ENCODE peak calls at places on chromosome 2, in nine cellular contexts. H, K, A, T, U, D, E, P and C are unnamed samples. For H3K9me3, the result is how much of the 10 kb centered on the place peaks cover.

GRCh38 chr2:38709515-38710194 is 41.5 kb downstream of the SRSF7 start:
- DNase-seq in H (no peak), K (no peak), A (no peak), T (no peak), U (no peak), D (peak), E (no peak), P (no peak), C (no peak)

GRCh38 chr2:86284401-86284841 is 53.0 kb downstream of the REEP1 start:
- DNase-seq in H (no peak), K (no peak), A (peak), T (no peak), U (no peak), D (no peak), E (no peak), P (peak), C (peak)

GRCh38 chr2:164599954-164600589 is 21.2 kb downstream of the GRB14 start:
- DNase-seq in H (no peak), K (no peak), A (no peak), T (peak), U (peak), D (no peak), E (no peak), P (no peak), C (no peak)

GRCh38 chr2:239593455-239593854 is 192.6 kb upstream of the HDAC4 start:
- DNase-seq in H (no peak), K (no peak), A (no peak), T (no peak), U (no peak), D (no peak), E (no peak), P (no peak), C (no peak)

GRCh38 chr2:141589314-141589713 is 541.5 kb downstream of the LRP1B start:
- DNase-seq in H (no peak), K (no peak), A (no peak), T (no peak), U (no peak), D (no peak), E (no peak), P (no peak), C (no peak)

GRCh38 chr2:147525724-147526489 is 318.9 kb upstream of the ACVR2A start:
- DNase-seq in H (no peak), K (no peak), A (no peak), T (no peak), U (peak), D (no peak), E (no peak), P (no peak), C (peak)

GRCh38 chr2:115305712-115306111 is 863.3 kb downstream of the DPP10 start:
- DNase-seq in H (no peak), K (no peak), A (no peak), T (no peak), U (no peak), D (no peak), E (no peak), P (no peak), C (no peak)

GRCh38 chr2:168404764-168405163 is 51.3 kb upstream of the CERS6 start:
- DNase-seq in H (no peak), K (no peak), A (no peak), T (peak), U (no peak), D (no peak), E (no peak), P (no peak), C (no peak)

GRCh38 chr2:70985283-70985688 is 6.9 kb downstream of the ANKRD53 start:
- DNase-seq in H (no peak), K (no peak), A (no peak), T (no peak), U (no peak), D (peak), E (peak), P (no peak), C (no peak)

GRCh38 chr2:8003462-8004075 is 678.3 kb upstream of the ID2 start:
- DNase-seq in H (no peak), K (no peak), A (peak), T (peak), U (peak), D (peak), E (peak), P (peak), C (no peak)

GRCh38 chr2:220619525-220620267 is 952.4 kb downstream of the EPHA4 start:
- DNase-seq in H (no peak), K (no peak), A (no peak), T (peak), U (peak), D (no peak), E (no peak), P (no peak), C (no peak)

GRCh38 chr2:19839438-19839837 is 62.3 kb downstream of the TTC32 start:
- DNase-seq in H (no peak), K (no peak), A (no peak), T (no peak), U (no peak), D (no peak), E (no peak), P (no peak), C (no peak)

DNA sequence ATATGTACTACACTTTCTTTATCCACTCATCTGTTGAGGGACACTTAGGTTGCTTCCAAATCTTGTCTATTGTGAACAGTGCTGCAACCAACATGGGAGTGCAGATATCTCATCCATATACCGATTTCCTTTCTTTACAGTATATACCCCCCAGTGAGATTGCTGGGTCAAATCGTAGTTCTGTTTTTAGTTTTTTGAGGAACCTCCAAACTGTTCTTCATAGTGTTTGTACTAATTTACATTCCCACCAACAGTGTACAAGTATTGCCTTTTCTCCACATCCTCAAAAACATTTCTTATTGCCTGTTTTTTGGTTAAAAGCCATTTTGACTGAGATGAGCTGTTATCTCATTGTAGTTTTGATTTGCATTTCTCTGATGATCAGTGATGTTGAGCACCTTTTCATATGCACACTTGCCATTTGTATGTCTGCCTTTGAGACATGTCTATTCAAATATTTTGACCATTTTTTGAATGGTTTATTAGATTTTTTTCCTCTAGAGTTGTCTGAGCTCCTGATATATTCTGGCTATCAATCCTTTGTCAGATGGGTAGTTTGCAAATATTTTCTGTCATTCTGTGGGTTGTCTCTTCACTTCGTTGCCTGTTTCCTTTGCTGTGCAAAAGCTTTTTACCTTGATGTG is 12.2 kb downstream of the PLEK start:
- DNase-seq in H (no peak), K (no peak), A (no peak), T (no peak), U (no peak), D (no peak), E (no peak), P (no peak), C (no peak)
- TF ChIP-seq CTCF in H (no peak), K (no peak), A (no peak), T (no peak), U (no peak), D (no peak), E (no peak), P (no peak), C (no peak)

GRCh38 chr2:119419065-119419464 is 12.6 kb upstream of the TMEM37 start:
- DNase-seq in H (no peak), K (no peak), A (no peak), T (no peak), U (peak), D (no peak), E (no peak), P (no peak), C (no peak)

GRCh38 chr2:119417898-119418297 is 13.8 kb upstream of the TMEM37 start:
- DNase-seq in H (no peak), K (no peak), A (no peak), T (no peak), U (no peak), D (no peak), E (no peak), P (no peak), C (no peak)

GRCh38 chr2:119415630-119416029 is 16.0 kb upstream of the TMEM37 start:
- DNase-seq in H (no peak), K (no peak), A (no peak), T (no peak), U (no peak), D (no peak), E (no peak), P (no peak), C (no peak)

GRCh38 chr2:119416299-119416923 is 15.2 kb upstream of the TMEM37 start:
- DNase-seq in H (no peak), K (no peak), A (no peak), T (no peak), U (no peak), D (no peak), E (no peak), P (no peak), C (no peak)

DNA sequence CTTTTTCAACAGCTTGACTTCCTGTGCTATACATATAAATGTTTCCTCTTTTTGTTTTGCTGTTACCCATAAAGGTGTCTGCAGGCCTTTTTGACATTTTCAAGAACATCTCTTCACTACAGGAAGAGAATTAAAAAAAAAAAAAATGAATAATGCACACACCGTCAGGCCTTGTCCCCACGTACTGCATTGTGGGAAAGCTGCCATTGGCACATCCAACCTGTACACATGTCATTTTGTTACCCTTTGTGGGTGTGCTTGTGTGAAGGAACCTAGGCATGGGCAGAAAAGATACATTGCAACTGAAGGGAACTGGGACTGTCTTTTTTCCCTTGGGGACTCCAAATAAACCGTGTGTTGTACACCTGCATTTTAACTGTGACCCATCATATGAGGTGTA is 16.8 kb upstream of the TMEM37 start:
- DNase-seq in H (no peak), K (no peak), A (no peak), T (no peak), U (no peak), D (peak), E (no peak), P (no peak), C (no peak)
- H3K27ac ChIP-seq in H (no peak), K (no peak), A (no peak), T (no peak), U (no peak), D (no peak), E (no peak), P (no peak), C (no peak)

GRCh38 chr2:89784960-89785359 is 1093.5 kb downstream of the RPIA start:
- DNase-seq in H (no peak), K (no peak), A (no peak), T (no peak), U (no peak), D (no peak), E (no peak), P (no peak), C (no peak)
- H3K9me3 ChIP-seq in H (under half), K (half or more), A (half or more), T (half or more), U (under half), D (under half), E (under half), P (half or more), C (under half)

GRCh38 chr2:45330113-45330512 is 281.0 kb downstream of the SRBD1 start:
- DNase-seq in H (no peak), K (no peak), A (no peak), T (no peak), U (no peak), D (no peak), E (no peak), P (no peak), C (no peak)

GRCh38 chr2:45331034-45331786 is 279.9 kb downstream of the SRBD1 start:
- DNase-seq in H (no peak), K (no peak), A (no peak), T (no peak), U (no peak), D (no peak), E (no peak), P (no peak), C (no peak)

GRCh38 chr2:45330617-45331016 is 280.4 kb downstream of the SRBD1 start:
- DNase-seq in H (no peak), K (no peak), A (no peak), T (no peak), U (no peak), D (no peak), E (no peak), P (no peak), C (no peak)

GRCh38 chr2:45332094-45332493 is 279.0 kb downstream of the SRBD1 start:
- DNase-seq in H (no peak), K (no peak), A (no peak), T (no peak), U (no peak), D (no peak), E (no peak), P (no peak), C (no peak)

DNA sequence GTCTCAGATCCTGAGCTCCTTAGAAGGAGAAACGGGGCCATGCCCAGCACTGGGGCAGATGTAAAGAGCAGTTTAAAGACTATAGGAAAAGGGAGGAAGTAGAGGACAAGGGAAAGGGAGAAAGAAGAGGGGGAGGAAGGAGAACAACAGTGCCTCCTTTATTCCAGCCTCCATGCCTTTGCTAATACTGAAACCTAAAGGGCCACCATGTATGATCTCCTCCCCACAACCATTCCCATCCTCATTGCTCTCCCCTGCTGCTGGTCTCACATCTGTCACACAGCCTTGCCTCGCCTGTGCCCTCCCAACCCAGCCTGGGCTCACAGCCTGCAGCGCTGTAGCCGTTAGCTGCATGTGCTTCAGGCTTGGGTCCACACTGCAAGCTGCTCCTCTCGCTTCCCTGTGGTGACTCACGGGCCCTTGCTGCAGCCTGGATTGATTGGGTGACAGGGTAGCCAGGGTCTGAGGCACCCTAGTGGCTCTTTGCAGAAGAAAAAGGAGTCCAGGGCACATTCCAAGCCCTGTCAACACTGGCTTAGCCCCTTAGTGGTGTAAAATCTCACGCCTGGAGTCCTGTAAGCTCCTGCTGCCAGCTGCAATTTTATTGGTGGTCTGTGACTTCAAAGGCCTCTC is 281.9 kb downstream of the SRBD1 start:
- DNase-seq in H (no peak), K (no peak), A (no peak), T (peak), U (peak), D (no peak), E (no peak), P (no peak), C (no peak)
- TF ChIP-seq CTCF in H (no peak), K (no peak), A (no peak), T (no peak), U (no peak), D (no peak), E (no peak), P (no peak), C (no peak)

GRCh38 chr2:240814946-240815760 is 4.9 kb downstream of the KIF1A start:
- DNase-seq in H (no peak), K (no peak), A (peak), T (no peak), U (no peak), D (no peak), E (no peak), P (no peak), C (no peak)
- H3K27ac ChIP-seq in H (no peak), K (no peak), A (no peak), T (no peak), U (no peak), D (no peak), E (no peak), P (no peak), C (no peak)